ENCODE peak calls at places on chromosomes 2 and 18, in four cellular contexts. E, K, V and S are unnamed samples.

GRCh38 chr18:80109676-80110078 is 615 bp downstream of the ADNP2 start:
- DNase-seq in E (peak; percentile 39), K (peak; percentile 84), V (peak; percentile 16), S (peak; percentile 31)

GRCh38 chr2:198657520-198658121 is 800.1 kb downstream of the SATB2 start:
- DNase-seq in E (no peak), K (no peak), V (peak; percentile 36), S (no peak)

GRCh38 chr18:26307161-26307773 is 81.0 kb downstream of the TAF4B start:
- DNase-seq in E (no peak), K (no peak), V (peak; percentile 68), S (peak; percentile 8)

GRCh38 chr2:236702693-236703092 is 133.1 kb downstream of the ACKR3 start:
- DNase-seq in E (no peak), K (no peak), V (no peak), S (peak; percentile 80)

GRCh38 chr2:208069186-208069585 is 43.9 kb upstream of the PLEKHM3 start:
- DNase-seq in E (no peak), K (no peak), V (no peak), S (no peak)

GRCh38 chr2:120344991-120345975 is 653 bp upstream of the INHBB start:
- DNase-seq in E (no peak), K (no peak), V (peak; percentile 29), S (peak; percentile 42)

GRCh38 chr2:12918841-12919445 is 202.2 kb downstream of the TRIB2 start:
- DNase-seq in E (peak; percentile 83), K (peak; percentile 84), V (no peak), S (peak; percentile 13)

GRCh38 chr18:74541703-74542555 is 7.6 kb downstream of the CNDP1 start:
- DNase-seq in E (no peak), K (peak; percentile 84), V (no peak), S (no peak)

GRCh38 chr2:121038831-121039230 is 246.2 kb downstream of the TFCP2L1 start:
- DNase-seq in E (no peak), K (peak; percentile 84), V (peak; percentile 42), S (peak; percentile 93)

GRCh38 chr2:240919786-240920782 is 13.9 kb downstream of the CROCC2 start:
- DNase-seq in E (peak; percentile 21), K (peak; percentile 64), V (no peak), S (peak; percentile 1)

GRCh38 chr2:109030870-109031480 is 42.0 kb upstream of the EDAR start:
- DNase-seq in E (no peak), K (no peak), V (no peak), S (no peak)

GRCh38 chr18:22846088-22846683 is 86.9 kb upstream of the RBBP8 start:
- DNase-seq in E (no peak), K (no peak), V (peak; percentile 21), S (no peak)

GRCh38 chr2:108080177-108080576 is 93.9 kb downstream of the SLC5A7 start:
- DNase-seq in E (no peak), K (no peak), V (no peak), S (no peak)

DNA sequence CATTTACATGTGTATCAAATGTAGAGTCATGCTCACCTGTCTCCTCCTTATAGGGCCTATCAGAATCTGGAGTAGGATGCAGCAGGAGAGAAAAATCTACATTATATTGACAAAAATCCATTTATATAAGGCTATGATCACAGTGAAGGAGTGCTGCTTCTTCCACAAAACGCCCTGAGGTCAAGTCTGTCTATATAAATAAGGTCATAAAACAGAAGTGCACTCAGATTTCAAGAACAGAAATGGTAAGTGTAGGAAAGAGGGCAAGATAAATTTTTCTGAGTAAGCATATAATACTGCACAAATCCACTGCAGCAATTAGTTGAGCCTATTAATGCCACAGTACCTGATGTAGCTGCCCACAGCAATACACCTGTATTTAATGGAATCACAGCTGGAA is 51.8 kb downstream of the COL5A2 start:
- DNase-seq in E (no peak), K (no peak), V (no peak), S (no peak)
- H3K9me3 ChIP-seq in E (no peaks in the 10 kb centered on the region), K (no peaks in the 10 kb centered on the region), V (no peaks in the 10 kb centered on the region), S (no peaks in the 10 kb centered on the region)

GRCh38 chr18:31942301-31942998 is 478 bp downstream of the TRAPPC8 start:
- DNase-seq in E (peak; percentile 36), K (no peak), V (peak; percentile 1), S (peak; percentile 48)

GRCh38 chr18:31946305-31947046 is 3.5 kb upstream of the TRAPPC8 start:
- DNase-seq in E (no peak), K (no peak), V (no peak), S (no peak)

GRCh38 chr18:31942999-31943894 is at the start of gene TRAPPC8:
- DNase-seq in E (peak; percentile 99), K (peak; percentile 99), V (peak; percentile 97), S (peak; percentile 99)

GRCh38 chr18:31943895-31944816 is 1.2 kb upstream of the TRAPPC8 start:
- DNase-seq in E (no peak), K (no peak), V (no peak), S (no peak)

DNA sequence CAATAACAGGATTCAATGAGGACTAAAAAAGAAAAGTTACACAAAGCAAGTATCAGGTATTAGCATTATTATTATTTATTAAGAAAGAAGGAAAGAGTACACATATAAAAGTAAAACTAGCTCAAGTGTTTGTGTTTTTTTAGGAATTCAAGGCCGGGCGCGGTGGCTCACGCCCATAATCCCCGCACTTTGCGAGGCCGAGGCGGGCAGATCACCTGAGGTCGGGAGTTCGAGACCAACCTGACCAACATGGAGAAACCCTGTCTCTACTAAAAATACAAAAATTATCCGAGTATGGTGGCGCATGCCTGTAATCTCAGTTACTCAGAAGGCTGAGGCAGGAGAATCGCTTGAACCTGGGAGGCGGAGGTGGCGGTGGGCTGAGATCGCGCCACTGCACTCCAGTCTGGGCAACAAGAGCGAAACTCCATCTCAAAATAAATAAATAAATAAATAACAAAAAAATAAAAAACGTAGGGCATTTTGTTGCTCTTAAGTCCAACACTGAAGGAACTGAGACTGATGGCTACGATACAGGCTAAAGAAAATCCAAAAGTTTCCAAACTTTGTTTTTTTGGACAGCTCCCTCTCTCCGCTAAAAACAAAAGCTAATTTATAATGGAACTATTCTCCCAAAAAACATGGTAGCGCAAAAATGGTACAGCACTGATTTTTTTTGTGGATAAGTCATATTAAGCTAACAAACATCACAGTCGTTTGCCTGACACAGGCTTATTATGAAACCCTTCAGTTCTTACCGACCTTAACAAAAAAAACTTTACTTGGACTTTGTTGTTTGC is 1.7 kb downstream of the TRAPPC8 start:
- DNase-seq in E (no peak), K (no peak), V (no peak), S (no peak)
- H3K4me3 ChIP-seq in E (peak overlapping the region; percentile 70), K (peak overlapping the region; percentile 97), V (peak overlapping the region; percentile 65), S (no peak overlapping the region)

GRCh38 chr2:67142741-67143140 is 254.4 kb upstream of the ETAA1 start:
- DNase-seq in E (no peak), K (no peak), V (no peak), S (no peak)
- H3K9me3 ChIP-seq in E (no peaks in the 10 kb centered on the region), K (no peaks in the 10 kb centered on the region), V (no peaks in the 10 kb centered on the region), S (no peaks in the 10 kb centered on the region)

GRCh38 chr2:96485350-96485749 is 19.8 kb downstream of the NEURL3 start:
- DNase-seq in E (no peak), K (no peak), V (no peak), S (no peak)
- H3K4me3 ChIP-seq in E (peak overlapping the region; percentile 67), K (peak overlapping the region; percentile 57), V (no peak overlapping the region), S (no peak overlapping the region)

DNA sequence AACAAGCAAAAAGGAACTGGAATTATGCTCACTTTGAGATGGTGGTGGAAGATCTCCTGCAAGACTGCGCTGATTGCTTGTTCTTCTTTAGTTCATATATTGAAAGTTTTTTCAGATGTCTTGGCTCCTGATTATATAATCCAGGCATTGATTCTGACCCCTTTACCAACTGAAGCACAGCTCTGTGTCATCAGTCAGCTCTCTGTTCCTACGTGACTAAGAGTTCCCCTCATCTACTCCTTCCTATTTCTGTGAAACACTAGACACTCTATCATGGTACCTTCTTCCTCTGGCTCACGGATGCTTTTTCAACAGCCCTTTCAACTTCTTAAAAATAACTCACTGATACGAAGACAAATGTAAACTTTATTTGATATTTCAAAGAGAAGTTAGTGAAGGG is 788.6 kb downstream of the SOCS6 start:
- DNase-seq in E (no peak), K (no peak), V (no peak), S (no peak)
- H3K9me3 ChIP-seq in E (no peaks in the 10 kb centered on the region), K (no peaks in the 10 kb centered on the region), V (no peaks in the 10 kb centered on the region), S (no peaks in the 10 kb centered on the region)

GRCh38 chr2:219629976-219630695 is 2.7 kb downstream of the SLC4A3 start:
- DNase-seq in E (peak; percentile 88), K (peak; percentile 76), V (no peak), S (no peak)

GRCh38 chr2:219626540-219626939 is 890 bp upstream of the SLC4A3 start:
- DNase-seq in E (no peak), K (no peak), V (no peak), S (no peak)

GRCh38 chr2:219628986-219629901 is 1.8 kb downstream of the SLC4A3 start:
- DNase-seq in E (peak; percentile 38), K (no peak), V (no peak), S (no peak)

GRCh38 chr2:219627105-219628100 is at the start of gene SLC4A3:
- DNase-seq in E (peak; percentile 67), K (peak; percentile 66), V (no peak), S (peak; percentile 19)

DNA sequence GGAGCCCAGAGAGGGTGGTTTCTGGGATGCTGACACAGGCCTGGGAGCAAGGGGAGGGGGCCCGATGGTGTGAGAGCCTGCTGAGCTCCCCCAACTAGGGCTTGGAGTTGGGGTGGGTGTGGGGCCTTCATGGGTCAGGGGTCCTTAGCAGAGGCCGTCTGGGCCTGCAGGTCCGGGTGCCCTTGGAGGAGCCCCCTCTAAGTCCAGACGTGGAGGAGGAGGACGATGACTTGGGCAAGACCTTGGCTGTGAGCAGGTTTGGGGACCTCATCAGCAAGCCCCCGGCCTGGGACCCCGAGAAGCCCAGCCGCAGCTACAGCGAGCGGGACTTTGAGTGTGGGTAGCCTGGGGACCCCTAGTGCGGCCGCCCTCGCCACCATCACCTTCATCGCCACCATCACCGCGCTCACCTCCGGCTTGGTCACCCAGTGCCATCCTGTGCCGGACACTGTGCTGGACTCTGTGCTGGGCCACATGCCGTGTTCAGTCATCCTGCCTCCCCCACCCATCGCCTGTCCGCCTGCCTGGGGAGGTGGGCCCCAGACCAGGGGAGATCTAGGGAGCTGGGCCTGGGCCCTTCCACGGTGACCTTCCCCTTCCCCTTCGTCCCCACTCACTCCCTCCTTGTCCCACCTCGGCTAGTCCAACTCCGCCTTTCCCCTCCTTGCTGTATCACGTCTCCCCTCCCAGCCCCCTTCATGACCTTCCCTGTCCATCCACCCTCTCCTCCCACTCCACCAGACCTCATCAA is 980 bp downstream of the SLC4A3 start:
- DNase-seq in E (peak; percentile 53), K (peak; percentile 69), V (no peak), S (no peak)
- H3K4me3 ChIP-seq in E (peak overlapping the region; percentile 68), K (peak overlapping the region; percentile 46), V (peak overlapping the region; percentile 85), S (no peak overlapping the region)

GRCh38 chr2:5590836-5591235 is 101.3 kb upstream of the SOX11 start:
- DNase-seq in E (no peak), K (no peak), V (no peak), S (no peak)
- H3K9me3 ChIP-seq in E (no peaks in the 10 kb centered on the region), K (no peaks in the 10 kb centered on the region), V (peaks cover 3% of the 10 kb centered on the region), S (no peaks in the 10 kb centered on the region)